ENCODE peak calls at places on chromosomes 12 and 14, in nine cellular contexts. One of them, this sample, is unnamed.

GRCh38 chr12:101209319-101210302 is at the start of gene SLC5A8:
- DNase-seq in CD8-positive, alpha-beta memory T cell: no peak
- DNase-seq in NCI-H1417: peak
- DNase-seq in tibial artery: no peak
- DNase-seq in nucleus accumbens: no peak
- DNase-seq in NCI-H2029: no peak
- DNase-seq in AG04450: no peak
- DNase-seq in substantia nigra: no peak
- DNase-seq in mesothelial cell of epicardium: no peak
- DNase-seq in this sample: peak

GRCh38 chr14:98941481-98941880 is 330.5 kb downstream of the BCL11B start:
- DNase-seq in CD8-positive, alpha-beta memory T cell: no peak
- DNase-seq in NCI-H1417: no peak
- DNase-seq in tibial artery: no peak
- DNase-seq in nucleus accumbens: no peak
- DNase-seq in NCI-H2029: no peak
- DNase-seq in AG04450: no peak
- DNase-seq in substantia nigra: no peak
- DNase-seq in mesothelial cell of epicardium: no peak
- DNase-seq in this sample: no peak

GRCh38 chr14:98120831-98121464 is 1151.0 kb downstream of the BCL11B start:
- DNase-seq in CD8-positive, alpha-beta memory T cell: no peak
- DNase-seq in NCI-H1417: no peak
- DNase-seq in tibial artery: no peak
- DNase-seq in nucleus accumbens: peak
- DNase-seq in NCI-H2029: no peak
- DNase-seq in AG04450: no peak
- DNase-seq in substantia nigra: no peak
- DNase-seq in mesothelial cell of epicardium: no peak
- DNase-seq in this sample: no peak

GRCh38 chr12:109261087-109261486 is 48.0 kb downstream of the FOXN4 start:
- DNase-seq in CD8-positive, alpha-beta memory T cell: no peak
- DNase-seq in NCI-H1417: no peak
- DNase-seq in tibial artery: no peak
- DNase-seq in nucleus accumbens: no peak
- DNase-seq in NCI-H2029: no peak
- DNase-seq in AG04450: no peak
- DNase-seq in substantia nigra: no peak
- DNase-seq in mesothelial cell of epicardium: no peak
- DNase-seq in this sample: no peak

GRCh38 chr14:61258985-61259384 is 22.2 kb downstream of the TMEM30B start:
- DNase-seq in CD8-positive, alpha-beta memory T cell: no peak
- DNase-seq in NCI-H1417: no peak
- DNase-seq in tibial artery: no peak
- DNase-seq in nucleus accumbens: peak
- DNase-seq in NCI-H2029: no peak
- DNase-seq in AG04450: no peak
- DNase-seq in substantia nigra: no peak
- DNase-seq in mesothelial cell of epicardium: no peak
- DNase-seq in this sample: no peak

GRCh38 chr14:28243600-28243999 is 523.0 kb upstream of the FOXG1 start:
- DNase-seq in CD8-positive, alpha-beta memory T cell: no peak
- DNase-seq in NCI-H1417: no peak
- DNase-seq in tibial artery: no peak
- DNase-seq in nucleus accumbens: no peak
- DNase-seq in NCI-H2029: no peak
- DNase-seq in AG04450: no peak
- DNase-seq in substantia nigra: no peak
- DNase-seq in mesothelial cell of epicardium: no peak
- DNase-seq in this sample: no peak

GRCh38 chr12:212383-212798 is 1.6 kb downstream of the SLC6A12 start:
- DNase-seq in CD8-positive, alpha-beta memory T cell: no peak
- DNase-seq in NCI-H1417: no peak
- DNase-seq in tibial artery: no peak
- DNase-seq in nucleus accumbens: no peak
- DNase-seq in NCI-H2029: no peak
- DNase-seq in AG04450: no peak
- DNase-seq in substantia nigra: no peak
- DNase-seq in mesothelial cell of epicardium: no peak
- DNase-seq in this sample: no peak

GRCh38 chr12:114668905-114669304 is 15.1 kb downstream of the TBX3 start:
- DNase-seq in CD8-positive, alpha-beta memory T cell: no peak
- DNase-seq in NCI-H1417: no peak
- DNase-seq in tibial artery: no peak
- DNase-seq in nucleus accumbens: no peak
- DNase-seq in NCI-H2029: no peak
- DNase-seq in AG04450: no peak
- DNase-seq in substantia nigra: no peak
- DNase-seq in mesothelial cell of epicardium: no peak
- DNase-seq in this sample: no peak

GRCh38 chr12:124613151-124613585 is 45.8 kb upstream of the NCOR2 start:
- DNase-seq in CD8-positive, alpha-beta memory T cell: no peak
- DNase-seq in NCI-H1417: no peak
- DNase-seq in tibial artery: no peak
- DNase-seq in nucleus accumbens: no peak
- DNase-seq in NCI-H2029: peak
- DNase-seq in AG04450: no peak
- DNase-seq in substantia nigra: no peak
- DNase-seq in mesothelial cell of epicardium: no peak
- DNase-seq in this sample: no peak

GRCh38 chr14:54776361-54777001 is 126.1 kb downstream of the GCH1 start:
- DNase-seq in CD8-positive, alpha-beta memory T cell: peak
- DNase-seq in NCI-H1417: no peak
- DNase-seq in tibial artery: peak
- DNase-seq in nucleus accumbens: peak
- DNase-seq in NCI-H2029: no peak
- DNase-seq in AG04450: peak
- DNase-seq in substantia nigra: peak
- DNase-seq in mesothelial cell of epicardium: no peak
- DNase-seq in this sample: peak

GRCh38 chr12:116160196-116160595 is 117.3 kb downstream of the MED13L start:
- DNase-seq in CD8-positive, alpha-beta memory T cell: no peak
- DNase-seq in NCI-H1417: no peak
- DNase-seq in tibial artery: no peak
- DNase-seq in nucleus accumbens: no peak
- DNase-seq in NCI-H2029: no peak
- DNase-seq in AG04450: no peak
- DNase-seq in substantia nigra: no peak
- DNase-seq in mesothelial cell of epicardium: no peak
- DNase-seq in this sample: no peak

GRCh38 chr14:24232645-24233537 is at the start of gene GMPR2:
- DNase-seq in CD8-positive, alpha-beta memory T cell: no peak
- DNase-seq in NCI-H1417: peak
- DNase-seq in tibial artery: peak
- DNase-seq in nucleus accumbens: no peak
- DNase-seq in NCI-H2029: no peak
- DNase-seq in AG04450: no peak
- DNase-seq in substantia nigra: peak
- DNase-seq in mesothelial cell of epicardium: no peak
- DNase-seq in this sample: no peak

GRCh38 chr12:98592825-98593322 is 612 bp upstream of the SLC25A3 start:
- DNase-seq in CD8-positive, alpha-beta memory T cell: no peak
- DNase-seq in NCI-H1417: no peak
- DNase-seq in tibial artery: no peak
- DNase-seq in nucleus accumbens: no peak
- DNase-seq in NCI-H2029: no peak
- DNase-seq in AG04450: no peak
- DNase-seq in substantia nigra: no peak
- DNase-seq in mesothelial cell of epicardium: no peak
- DNase-seq in this sample: no peak

GRCh38 chr14:72710212-72710611 is 183.7 kb downstream of the DPF3 start:
- DNase-seq in CD8-positive, alpha-beta memory T cell: no peak
- DNase-seq in NCI-H1417: no peak
- DNase-seq in tibial artery: no peak
- DNase-seq in nucleus accumbens: no peak
- DNase-seq in NCI-H2029: no peak
- DNase-seq in AG04450: no peak
- DNase-seq in substantia nigra: no peak
- DNase-seq in mesothelial cell of epicardium: no peak
- DNase-seq in this sample: no peak

GRCh38 chr14:59707778-59708635 is 131.4 kb upstream of the CCDC175 start:
- DNase-seq in CD8-positive, alpha-beta memory T cell: no peak
- DNase-seq in NCI-H1417: no peak
- DNase-seq in tibial artery: no peak
- DNase-seq in nucleus accumbens: peak
- DNase-seq in NCI-H2029: no peak
- DNase-seq in AG04450: no peak
- DNase-seq in substantia nigra: no peak
- DNase-seq in mesothelial cell of epicardium: no peak
- DNase-seq in this sample: no peak

GRCh38 chr12:63064080-63064479 is 86.9 kb downstream of the AVPR1A start:
- DNase-seq in CD8-positive, alpha-beta memory T cell: no peak
- DNase-seq in NCI-H1417: no peak
- DNase-seq in tibial artery: no peak
- DNase-seq in nucleus accumbens: no peak
- DNase-seq in NCI-H2029: no peak
- DNase-seq in AG04450: no peak
- DNase-seq in substantia nigra: no peak
- DNase-seq in mesothelial cell of epicardium: no peak
- DNase-seq in this sample: no peak

GRCh38 chr12:93347054-93347786 is 30.5 kb upstream of the NUDT4 start:
- DNase-seq in CD8-positive, alpha-beta memory T cell: no peak
- DNase-seq in NCI-H1417: no peak
- DNase-seq in tibial artery: no peak
- DNase-seq in nucleus accumbens: no peak
- DNase-seq in NCI-H2029: no peak
- DNase-seq in AG04450: no peak
- DNase-seq in substantia nigra: no peak
- DNase-seq in mesothelial cell of epicardium: no peak
- DNase-seq in this sample: no peak

GRCh38 chr14:64680013-64680674 is 24.1 kb upstream of the PLEKHG3 start:
- DNase-seq in CD8-positive, alpha-beta memory T cell: no peak
- DNase-seq in NCI-H1417: no peak
- DNase-seq in tibial artery: peak
- DNase-seq in nucleus accumbens: peak
- DNase-seq in NCI-H2029: no peak
- DNase-seq in AG04450: no peak
- DNase-seq in substantia nigra: peak
- DNase-seq in mesothelial cell of epicardium: no peak
- DNase-seq in this sample: peak

GRCh38 chr12:75207338-75208083 is 2.1 kb downstream of the KCNC2 start:
- DNase-seq in CD8-positive, alpha-beta memory T cell: no peak
- DNase-seq in NCI-H1417: no peak
- DNase-seq in tibial artery: no peak
- DNase-seq in nucleus accumbens: no peak
- DNase-seq in NCI-H2029: no peak
- DNase-seq in AG04450: no peak
- DNase-seq in substantia nigra: no peak
- DNase-seq in mesothelial cell of epicardium: no peak
- DNase-seq in this sample: peak

GRCh38 chr12:75478395-75478794 is 2.2 kb upstream of the GLIPR1 start:
- DNase-seq in CD8-positive, alpha-beta memory T cell: no peak
- DNase-seq in NCI-H1417: no peak
- DNase-seq in tibial artery: no peak
- DNase-seq in nucleus accumbens: no peak
- DNase-seq in NCI-H2029: no peak
- DNase-seq in AG04450: no peak
- DNase-seq in substantia nigra: no peak
- DNase-seq in mesothelial cell of epicardium: no peak
- DNase-seq in this sample: no peak

GRCh38 chr14:70926187-70926830 is 19.1 kb downstream of the PCNX1 start:
- DNase-seq in CD8-positive, alpha-beta memory T cell: no peak
- DNase-seq in NCI-H1417: no peak
- DNase-seq in tibial artery: no peak
- DNase-seq in nucleus accumbens: no peak
- DNase-seq in NCI-H2029: no peak
- DNase-seq in AG04450: no peak
- DNase-seq in substantia nigra: no peak
- DNase-seq in mesothelial cell of epicardium: no peak
- DNase-seq in this sample: no peak

GRCh38 chr12:71303199-71303598 is 136.4 kb upstream of the LGR5 start:
- DNase-seq in CD8-positive, alpha-beta memory T cell: no peak
- DNase-seq in NCI-H1417: no peak
- DNase-seq in tibial artery: no peak
- DNase-seq in nucleus accumbens: no peak
- DNase-seq in NCI-H2029: no peak
- DNase-seq in AG04450: no peak
- DNase-seq in substantia nigra: no peak
- DNase-seq in mesothelial cell of epicardium: no peak
- DNase-seq in this sample: no peak

GRCh38 chr14:74324945-74325361 is 22.2 kb upstream of the ABCD4 start:
- DNase-seq in CD8-positive, alpha-beta memory T cell: no peak
- DNase-seq in NCI-H1417: no peak
- DNase-seq in tibial artery: no peak
- DNase-seq in nucleus accumbens: no peak
- DNase-seq in NCI-H2029: no peak
- DNase-seq in AG04450: no peak
- DNase-seq in substantia nigra: no peak
- DNase-seq in mesothelial cell of epicardium: no peak
- DNase-seq in this sample: no peak

GRCh38 chr14:75437201-75438143 is 9.7 kb downstream of the JDP2 start:
- DNase-seq in CD8-positive, alpha-beta memory T cell: no peak
- DNase-seq in NCI-H1417: no peak
- DNase-seq in tibial artery: no peak
- DNase-seq in nucleus accumbens: peak
- DNase-seq in NCI-H2029: peak
- DNase-seq in AG04450: no peak
- DNase-seq in substantia nigra: no peak
- DNase-seq in mesothelial cell of epicardium: no peak
- DNase-seq in this sample: peak

GRCh38 chr12:57272337-57273151 is 21.6 kb upstream of the STAC3 start:
- DNase-seq in CD8-positive, alpha-beta memory T cell: no peak
- DNase-seq in NCI-H1417: no peak
- DNase-seq in tibial artery: no peak
- DNase-seq in nucleus accumbens: no peak
- DNase-seq in NCI-H2029: peak
- DNase-seq in AG04450: no peak
- DNase-seq in substantia nigra: peak
- DNase-seq in mesothelial cell of epicardium: no peak
- DNase-seq in this sample: no peak

GRCh38 chr12:2334291-2335088 is 281.7 kb downstream of the CACNA1C start:
- DNase-seq in CD8-positive, alpha-beta memory T cell: no peak
- DNase-seq in NCI-H1417: no peak
- DNase-seq in tibial artery: no peak
- DNase-seq in nucleus accumbens: no peak
- DNase-seq in NCI-H2029: no peak
- DNase-seq in AG04450: no peak
- DNase-seq in substantia nigra: no peak
- DNase-seq in mesothelial cell of epicardium: no peak
- DNase-seq in this sample: no peak

GRCh38 chr14:105347587-105347968 is 33.0 kb downstream of the PACS2 start:
- DNase-seq in CD8-positive, alpha-beta memory T cell: no peak
- DNase-seq in NCI-H1417: no peak
- DNase-seq in tibial artery: no peak
- DNase-seq in nucleus accumbens: no peak
- DNase-seq in NCI-H2029: no peak
- DNase-seq in AG04450: no peak
- DNase-seq in substantia nigra: no peak
- DNase-seq in mesothelial cell of epicardium: no peak
- DNase-seq in this sample: no peak

GRCh38 chr12:116937640-116938039 is 26.9 kb downstream of the FBXW8 start:
- DNase-seq in CD8-positive, alpha-beta memory T cell: no peak
- DNase-seq in NCI-H1417: no peak
- DNase-seq in tibial artery: no peak
- DNase-seq in nucleus accumbens: no peak
- DNase-seq in NCI-H2029: no peak
- DNase-seq in AG04450: no peak
- DNase-seq in substantia nigra: no peak
- DNase-seq in mesothelial cell of epicardium: no peak
- DNase-seq in this sample: no peak

GRCh38 chr12:48350249-48351021 is at the start of gene ZNF641:
- DNase-seq in CD8-positive, alpha-beta memory T cell: peak
- DNase-seq in NCI-H1417: peak
- DNase-seq in tibial artery: peak
- DNase-seq in nucleus accumbens: peak
- DNase-seq in NCI-H2029: peak
- DNase-seq in AG04450: peak
- DNase-seq in substantia nigra: peak
- DNase-seq in mesothelial cell of epicardium: peak
- DNase-seq in this sample: peak

GRCh38 chr12:91926810-91927209 is 218.8 kb downstream of the BTG1 start:
- DNase-seq in CD8-positive, alpha-beta memory T cell: no peak
- DNase-seq in NCI-H1417: peak
- DNase-seq in tibial artery: no peak
- DNase-seq in nucleus accumbens: no peak
- DNase-seq in NCI-H2029: peak
- DNase-seq in AG04450: peak
- DNase-seq in substantia nigra: no peak
- DNase-seq in mesothelial cell of epicardium: no peak
- DNase-seq in this sample: no peak